ENCODE peak calls at places on chromosomes 16 and 17, in nine cellular contexts. One of them, this sample, is unnamed.

GRCh38 chr17:29041091-29041490 is 1.9 kb upstream of the PIPOX start:
- DNase-seq in heart left ventricle: no peak
- DNase-seq in A549: no peak
- DNase-seq in right lobe of liver: no peak
- DNase-seq in adrenal gland: no peak
- DNase-seq in stomach: no peak
- DNase-seq in transverse colon: no peak
- DNase-seq in lower leg skin: no peak
- DNase-seq in spleen: no peak
- DNase-seq in this sample: no peak

GRCh38 chr16:81655474-81656162 is 123.5 kb upstream of the PLCG2 start:
- DNase-seq in heart left ventricle: no peak
- DNase-seq in transverse colon: no peak
- DNase-seq in A549: no peak
- DNase-seq in adrenal gland: no peak
- DNase-seq in lower leg skin: no peak
- DNase-seq in stomach: no peak
- DNase-seq in right lobe of liver: no peak
- DNase-seq in spleen: peak
- DNase-seq in this sample: no peak

GRCh38 chr16:81537721-81538561 is 93.3 kb downstream of the CMIP start:
- DNase-seq in transverse colon: no peak
- DNase-seq in spleen: peak
- DNase-seq in lower leg skin: no peak
- DNase-seq in stomach: no peak
- DNase-seq in right lobe of liver: no peak
- DNase-seq in adrenal gland: no peak
- DNase-seq in A549: no peak
- DNase-seq in heart left ventricle: no peak
- DNase-seq in this sample: peak

GRCh38 chr17:74239169-74239568 is 25.8 kb downstream of the TTYH2 start:
- DNase-seq in adrenal gland: peak
- DNase-seq in transverse colon: peak
- DNase-seq in right lobe of liver: no peak
- DNase-seq in spleen: no peak
- DNase-seq in lower leg skin: peak
- DNase-seq in A549: no peak
- DNase-seq in heart left ventricle: no peak
- DNase-seq in stomach: no peak
- DNase-seq in this sample: peak

GRCh38 chr17:4500188-4500565 is 1.5 kb downstream of the SPNS2 start:
- DNase-seq in right lobe of liver: no peak
- DNase-seq in A549: no peak
- DNase-seq in stomach: no peak
- DNase-seq in spleen: no peak
- DNase-seq in adrenal gland: no peak
- DNase-seq in transverse colon: no peak
- DNase-seq in lower leg skin: no peak
- DNase-seq in heart left ventricle: no peak
- DNase-seq in this sample: peak

GRCh38 chr16:10093564-10093963 is 88.7 kb downstream of the GRIN2A start:
- DNase-seq in adrenal gland: no peak
- DNase-seq in transverse colon: no peak
- DNase-seq in A549: no peak
- DNase-seq in heart left ventricle: no peak
- DNase-seq in right lobe of liver: no peak
- DNase-seq in spleen: no peak
- DNase-seq in lower leg skin: no peak
- DNase-seq in stomach: no peak
- DNase-seq in this sample: peak

GRCh38 chr17:17555906-17556305 is 35.6 kb downstream of the PEMT start:
- DNase-seq in lower leg skin: no peak
- DNase-seq in heart left ventricle: peak
- DNase-seq in right lobe of liver: no peak
- DNase-seq in spleen: no peak
- DNase-seq in transverse colon: no peak
- DNase-seq in adrenal gland: no peak
- DNase-seq in A549: no peak
- DNase-seq in stomach: no peak
- DNase-seq in this sample: no peak

GRCh38 chr16:74667215-74667765 is 613 bp upstream of the RFWD3 start:
- DNase-seq in spleen: peak
- DNase-seq in adrenal gland: peak
- DNase-seq in transverse colon: peak
- DNase-seq in A549: peak
- DNase-seq in heart left ventricle: peak
- DNase-seq in stomach: peak
- DNase-seq in right lobe of liver: no peak
- DNase-seq in lower leg skin: no peak
- DNase-seq in this sample: peak

GRCh38 chr17:48016112-48016511 is 21.5 kb downstream of the COPZ2 start:
- DNase-seq in adrenal gland: no peak
- DNase-seq in spleen: no peak
- DNase-seq in lower leg skin: no peak
- DNase-seq in heart left ventricle: no peak
- DNase-seq in right lobe of liver: no peak
- DNase-seq in stomach: no peak
- DNase-seq in A549: peak
- DNase-seq in transverse colon: no peak
- DNase-seq in this sample: no peak

GRCh38 chr16:48942996-48943395 is 333.0 kb upstream of the N4BP1 start:
- DNase-seq in A549: no peak
- DNase-seq in heart left ventricle: no peak
- DNase-seq in transverse colon: no peak
- DNase-seq in adrenal gland: no peak
- DNase-seq in right lobe of liver: no peak
- DNase-seq in lower leg skin: no peak
- DNase-seq in spleen: peak
- DNase-seq in stomach: no peak
- DNase-seq in this sample: no peak

GRCh38 chr17:77304051-77304745 is 163.4 kb downstream of the SEC14L1 start:
- DNase-seq in spleen: no peak
- DNase-seq in stomach: no peak
- DNase-seq in heart left ventricle: no peak
- DNase-seq in adrenal gland: no peak
- DNase-seq in lower leg skin: no peak
- DNase-seq in right lobe of liver: no peak
- DNase-seq in transverse colon: no peak
- DNase-seq in A549: no peak
- DNase-seq in this sample: no peak

GRCh38 chr16:16083421-16084156 is 134.2 kb downstream of the ABCC1 start:
- DNase-seq in spleen: no peak
- DNase-seq in transverse colon: no peak
- DNase-seq in A549: peak
- DNase-seq in adrenal gland: no peak
- DNase-seq in lower leg skin: no peak
- DNase-seq in right lobe of liver: no peak
- DNase-seq in stomach: no peak
- DNase-seq in heart left ventricle: no peak
- DNase-seq in this sample: peak

DNA sequence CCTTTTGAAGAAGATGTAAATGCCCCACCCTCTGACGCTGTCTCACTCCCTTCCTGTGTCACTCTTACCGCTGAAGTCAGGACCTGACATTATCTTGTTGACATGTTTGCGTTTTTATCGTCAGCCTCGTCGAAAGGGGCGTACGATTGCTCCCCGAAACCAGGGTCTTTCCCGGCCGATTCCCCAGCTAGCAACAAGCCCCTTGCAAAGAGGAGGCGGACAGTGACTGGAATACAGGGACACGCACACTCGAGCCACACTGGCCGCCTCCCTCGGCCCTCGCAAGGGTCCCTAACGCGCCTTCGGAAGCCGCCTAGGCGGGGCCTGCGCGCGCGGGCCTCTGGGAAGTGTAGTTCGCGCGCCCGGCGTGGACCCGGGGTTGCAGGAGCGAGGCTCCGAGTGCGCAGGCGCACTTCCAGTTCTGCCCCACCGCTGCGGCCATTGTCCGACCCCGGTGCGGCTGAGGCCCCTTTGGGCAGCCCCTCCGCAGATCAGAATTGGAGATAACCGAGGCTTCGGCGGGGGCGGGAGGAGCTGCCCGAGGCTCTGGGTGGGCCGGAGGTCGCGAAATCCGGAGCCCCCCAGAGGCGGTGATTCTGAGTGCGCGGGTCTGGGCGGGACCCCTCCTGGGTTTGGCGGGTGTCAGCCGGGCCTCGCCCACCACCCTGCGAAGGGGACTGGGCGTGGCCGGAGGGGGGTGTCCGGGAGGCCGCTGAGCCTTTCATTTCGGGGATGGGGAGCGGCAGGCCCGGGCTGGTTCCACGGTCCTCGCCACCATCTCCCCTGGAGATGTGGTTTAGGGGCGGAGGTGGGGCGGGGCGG is at the start of gene ZFP90:
- DNase-seq in A549: peak
- DNase-seq in spleen: peak
- DNase-seq in heart left ventricle: peak
- DNase-seq in transverse colon: peak
- DNase-seq in right lobe of liver: peak
- DNase-seq in adrenal gland: peak
- DNase-seq in stomach: peak
- DNase-seq in lower leg skin: peak
- DNase-seq in this sample: peak
- TF ChIP-seq POLR2A in A549: peak
- TF ChIP-seq POLR2A in spleen: no peak
- TF ChIP-seq POLR2A in heart left ventricle: peak
- TF ChIP-seq POLR2A in transverse colon: peak
- TF ChIP-seq POLR2A in right lobe of liver: peak
- TF ChIP-seq POLR2A in adrenal gland: peak
- TF ChIP-seq POLR2A in stomach: no peak
- TF ChIP-seq POLR2A in lower leg skin: no peak
- TF ChIP-seq POLR2A in this sample: peak

DNA sequence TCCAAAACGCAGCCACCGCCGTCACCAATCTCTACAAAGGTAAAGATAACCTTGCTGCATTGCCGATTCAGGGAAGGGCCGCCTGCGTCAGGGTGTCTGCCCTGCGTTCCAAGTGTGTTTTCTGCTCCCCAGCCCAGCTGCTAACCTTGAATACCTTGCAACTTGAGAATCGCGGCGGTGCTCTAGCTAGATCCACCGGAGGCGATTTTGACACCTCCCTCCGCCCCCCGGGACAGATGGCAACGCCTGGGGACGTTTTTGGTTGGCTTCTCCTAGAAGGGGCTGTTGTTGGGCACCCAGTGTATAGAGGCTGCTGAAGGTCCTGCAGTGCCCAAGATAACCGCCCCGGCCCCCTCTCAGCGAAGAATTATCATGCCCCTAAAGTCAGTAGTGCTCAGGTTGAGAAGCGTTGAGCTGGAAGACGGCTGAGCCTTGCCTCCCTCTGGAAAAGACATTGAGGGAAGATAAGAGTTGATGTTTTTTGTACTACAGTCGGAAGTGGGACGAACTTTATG is 1.6 kb downstream of the HAPSTR1 start:
- DNase-seq in heart left ventricle: peak
- DNase-seq in A549: peak
- DNase-seq in lower leg skin: peak
- DNase-seq in right lobe of liver: peak
- DNase-seq in stomach: peak
- DNase-seq in spleen: peak
- DNase-seq in adrenal gland: peak
- DNase-seq in transverse colon: peak
- DNase-seq in this sample: peak
- TF ChIP-seq POLR2A in heart left ventricle: no peak
- TF ChIP-seq POLR2A in A549: no peak
- TF ChIP-seq POLR2A in lower leg skin: no peak
- TF ChIP-seq POLR2A in right lobe of liver: no peak
- TF ChIP-seq POLR2A in stomach: no peak
- TF ChIP-seq POLR2A in spleen: no peak
- TF ChIP-seq POLR2A in adrenal gland: peak
- TF ChIP-seq POLR2A in transverse colon: no peak
- TF ChIP-seq POLR2A in this sample: no peak

DNA sequence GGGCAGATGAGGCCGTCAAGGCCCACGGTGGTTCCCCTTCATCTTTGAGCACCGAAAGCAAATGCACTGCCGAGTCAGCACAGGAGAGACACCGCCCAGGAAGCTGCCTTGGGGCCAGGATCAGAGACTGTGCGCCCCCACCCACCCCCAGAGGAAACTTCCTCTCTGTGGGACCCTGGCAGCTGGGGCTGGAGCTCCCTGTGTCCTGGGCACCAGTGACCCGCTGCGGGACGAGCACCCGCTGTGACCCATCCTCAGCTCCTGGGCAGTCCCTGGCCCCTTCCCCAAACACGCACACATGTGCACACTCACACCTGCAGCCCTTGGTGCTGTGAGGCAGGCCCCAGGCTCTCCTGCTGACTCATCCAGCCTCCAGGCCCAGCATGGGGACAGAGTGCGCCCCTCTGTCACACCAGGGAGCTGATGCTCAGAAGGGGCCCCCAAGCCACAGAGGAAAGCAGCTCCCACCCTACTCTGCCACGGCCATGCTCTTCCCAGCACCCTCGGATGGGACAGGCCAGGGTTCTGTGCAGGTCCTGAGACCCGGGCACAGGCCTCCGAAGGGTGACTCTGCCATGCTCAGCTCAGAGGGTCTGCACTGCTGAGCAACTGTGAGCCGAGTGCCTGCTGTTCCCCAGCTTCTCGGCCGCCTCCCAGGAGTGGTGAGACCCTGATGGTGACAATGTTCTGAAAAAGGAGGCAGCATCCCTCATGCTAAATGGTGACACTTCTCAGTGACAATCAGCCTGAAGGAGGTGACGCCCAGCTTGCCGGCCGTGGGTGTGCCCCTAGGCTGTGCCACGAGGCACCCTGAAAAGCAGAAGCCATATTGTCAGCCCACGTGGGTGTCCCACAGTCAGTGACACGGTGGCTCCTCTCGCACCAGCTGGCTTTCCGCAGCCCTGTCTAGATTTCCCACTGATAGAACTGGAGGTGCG is 3.6 kb downstream of the PIEZO1 start:
- DNase-seq in transverse colon: peak
- DNase-seq in adrenal gland: no peak
- DNase-seq in A549: no peak
- DNase-seq in stomach: no peak
- DNase-seq in spleen: peak
- DNase-seq in lower leg skin: no peak
- DNase-seq in heart left ventricle: no peak
- DNase-seq in right lobe of liver: no peak
- DNase-seq in this sample: peak
- TF ChIP-seq POLR2A in transverse colon: no peak
- TF ChIP-seq POLR2A in adrenal gland: no peak
- TF ChIP-seq POLR2A in A549: no peak
- TF ChIP-seq POLR2A in stomach: no peak
- TF ChIP-seq POLR2A in spleen: no peak
- TF ChIP-seq POLR2A in lower leg skin: no peak
- TF ChIP-seq POLR2A in heart left ventricle: no peak
- TF ChIP-seq POLR2A in right lobe of liver: no peak
- TF ChIP-seq POLR2A in this sample: no peak

DNA sequence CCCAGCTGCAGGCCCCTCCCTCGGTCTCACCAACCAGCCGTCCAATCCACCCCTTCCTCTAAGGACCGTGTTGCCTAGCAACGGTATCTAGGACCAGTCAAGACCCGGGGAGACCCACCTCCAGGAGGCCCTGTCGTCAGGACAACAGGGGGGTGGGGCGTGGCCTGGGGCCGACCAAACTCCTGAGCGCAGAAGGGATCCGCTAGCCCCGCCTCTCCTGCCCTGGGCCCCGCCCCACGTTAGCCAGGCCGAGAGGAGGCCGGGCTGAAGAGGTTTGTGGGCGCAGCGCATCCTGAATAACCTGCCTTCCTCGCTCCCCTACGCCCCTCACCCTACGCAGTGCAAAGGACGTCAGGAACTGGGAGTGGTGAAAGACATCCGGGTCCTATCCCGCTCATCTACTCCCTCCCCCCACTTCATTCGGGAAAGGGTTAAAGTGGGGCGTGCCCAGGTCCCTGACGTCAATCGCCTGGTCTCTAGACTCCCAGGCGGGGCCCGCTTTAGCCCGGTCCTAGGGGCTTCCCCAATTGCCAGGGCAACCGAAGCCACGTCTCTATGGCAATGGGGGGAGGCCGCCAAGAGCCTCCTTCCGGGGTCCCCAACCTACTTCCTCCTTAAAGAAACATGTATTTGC is 14.7 kb downstream of the DLG4 start:
- DNase-seq in adrenal gland: peak
- DNase-seq in heart left ventricle: peak
- DNase-seq in right lobe of liver: peak
- DNase-seq in spleen: peak
- DNase-seq in lower leg skin: peak
- DNase-seq in stomach: peak
- DNase-seq in A549: peak
- DNase-seq in transverse colon: peak
- DNase-seq in this sample: peak
- TF ChIP-seq POLR2A in adrenal gland: no peak
- TF ChIP-seq POLR2A in heart left ventricle: no peak
- TF ChIP-seq POLR2A in right lobe of liver: no peak
- TF ChIP-seq POLR2A in spleen: no peak
- TF ChIP-seq POLR2A in lower leg skin: no peak
- TF ChIP-seq POLR2A in stomach: no peak
- TF ChIP-seq POLR2A in A549: peak
- TF ChIP-seq POLR2A in transverse colon: no peak
- TF ChIP-seq POLR2A in this sample: no peak